ENCODE peak calls at places on chromosomes 6 and 20, in ten cellular contexts. One of them, this sample, is unnamed.

GRCh38 chr6:25286891-25287290 is 7.7 kb downstream of the CARMIL1 start:
- DNase-seq in AML-193: no peak
- DNase-seq in CD4-positive, alpha-beta T cell: no peak
- DNase-seq in Panc1: no peak
- DNase-seq in smooth muscle cell of the brain vasculature: no peak
- DNase-seq in Jurkat, Clone E6-1: no peak
- DNase-seq in stimulated activated CD4-positive, alpha-beta T cell treated with anti-CD3 and anti-CD28 coated beads, Interleukin-12 subunit alpha, Interleukin-12 subunit beta, amount 100 ng/mL, for 48 hours: no peak
- DNase-seq in HTR-8/SVneo: no peak
- DNase-seq in fibroblast of the conjunctiva: no peak
- DNase-seq in stromal cell of bone marrow: no peak
- DNase-seq in this sample: no peak

GRCh38 chr6:56297022-56297995 is 49.9 kb upstream of the COL21A1 start:
- DNase-seq in CD4-positive, alpha-beta T cell: no peak
- DNase-seq in Panc1: no peak
- DNase-seq in stromal cell of bone marrow: no peak
- DNase-seq in HTR-8/SVneo: no peak
- DNase-seq in fibroblast of the conjunctiva: no peak
- DNase-seq in AML-193: no peak
- DNase-seq in stimulated activated CD4-positive, alpha-beta T cell treated with anti-CD3 and anti-CD28 coated beads, Interleukin-12 subunit alpha, Interleukin-12 subunit beta, amount 100 ng/mL, for 48 hours: no peak
- DNase-seq in Jurkat, Clone E6-1: no peak
- DNase-seq in smooth muscle cell of the brain vasculature: no peak
- DNase-seq in this sample: no peak

GRCh38 chr6:33668914-33669313 is 42.6 kb downstream of the UQCC2 start:
- DNase-seq in HTR-8/SVneo: no peak
- DNase-seq in Jurkat, Clone E6-1: no peak
- DNase-seq in Panc1: no peak
- DNase-seq in CD4-positive, alpha-beta T cell: peak
- DNase-seq in fibroblast of the conjunctiva: no peak
- DNase-seq in smooth muscle cell of the brain vasculature: no peak
- DNase-seq in AML-193: no peak
- DNase-seq in stimulated activated CD4-positive, alpha-beta T cell treated with anti-CD3 and anti-CD28 coated beads, Interleukin-12 subunit alpha, Interleukin-12 subunit beta, amount 100 ng/mL, for 48 hours: no peak
- DNase-seq in stromal cell of bone marrow: no peak
- DNase-seq in this sample: no peak

GRCh38 chr6:75590370-75590769 is 11.3 kb upstream of the SENP6 start:
- DNase-seq in CD4-positive, alpha-beta T cell: no peak
- DNase-seq in stimulated activated CD4-positive, alpha-beta T cell treated with anti-CD3 and anti-CD28 coated beads, Interleukin-12 subunit alpha, Interleukin-12 subunit beta, amount 100 ng/mL, for 48 hours: no peak
- DNase-seq in Panc1: no peak
- DNase-seq in stromal cell of bone marrow: no peak
- DNase-seq in Jurkat, Clone E6-1: no peak
- DNase-seq in smooth muscle cell of the brain vasculature: no peak
- DNase-seq in AML-193: no peak
- DNase-seq in fibroblast of the conjunctiva: no peak
- DNase-seq in HTR-8/SVneo: no peak
- DNase-seq in this sample: no peak

GRCh38 chr20:4026093-4026601 is 10.8 kb upstream of the RNF24 start:
- DNase-seq in Jurkat, Clone E6-1: no peak
- DNase-seq in stimulated activated CD4-positive, alpha-beta T cell treated with anti-CD3 and anti-CD28 coated beads, Interleukin-12 subunit alpha, Interleukin-12 subunit beta, amount 100 ng/mL, for 48 hours: no peak
- DNase-seq in AML-193: peak
- DNase-seq in CD4-positive, alpha-beta T cell: no peak
- DNase-seq in HTR-8/SVneo: no peak
- DNase-seq in smooth muscle cell of the brain vasculature: no peak
- DNase-seq in Panc1: no peak
- DNase-seq in fibroblast of the conjunctiva: no peak
- DNase-seq in stromal cell of bone marrow: peak
- DNase-seq in this sample: peak

GRCh38 chr6:47132724-47133123 is 90.6 kb upstream of the ADGRF1 start:
- DNase-seq in CD4-positive, alpha-beta T cell: no peak
- DNase-seq in HTR-8/SVneo: no peak
- DNase-seq in AML-193: no peak
- DNase-seq in stromal cell of bone marrow: no peak
- DNase-seq in stimulated activated CD4-positive, alpha-beta T cell treated with anti-CD3 and anti-CD28 coated beads, Interleukin-12 subunit alpha, Interleukin-12 subunit beta, amount 100 ng/mL, for 48 hours: no peak
- DNase-seq in fibroblast of the conjunctiva: no peak
- DNase-seq in Panc1: no peak
- DNase-seq in smooth muscle cell of the brain vasculature: no peak
- DNase-seq in Jurkat, Clone E6-1: no peak
- DNase-seq in this sample: no peak

GRCh38 chr6:139336488-139336887 is 38.0 kb downstream of the CITED2 start:
- DNase-seq in stimulated activated CD4-positive, alpha-beta T cell treated with anti-CD3 and anti-CD28 coated beads, Interleukin-12 subunit alpha, Interleukin-12 subunit beta, amount 100 ng/mL, for 48 hours: no peak
- DNase-seq in CD4-positive, alpha-beta T cell: no peak
- DNase-seq in HTR-8/SVneo: no peak
- DNase-seq in AML-193: no peak
- DNase-seq in stromal cell of bone marrow: no peak
- DNase-seq in Panc1: no peak
- DNase-seq in fibroblast of the conjunctiva: peak
- DNase-seq in smooth muscle cell of the brain vasculature: no peak
- DNase-seq in Jurkat, Clone E6-1: no peak
- DNase-seq in this sample: no peak

GRCh38 chr6:157328108-157328692 is 4.9 kb upstream of the TMEM242 start:
- DNase-seq in smooth muscle cell of the brain vasculature: no peak
- DNase-seq in CD4-positive, alpha-beta T cell: no peak
- DNase-seq in Jurkat, Clone E6-1: no peak
- DNase-seq in HTR-8/SVneo: no peak
- DNase-seq in Panc1: peak
- DNase-seq in stimulated activated CD4-positive, alpha-beta T cell treated with anti-CD3 and anti-CD28 coated beads, Interleukin-12 subunit alpha, Interleukin-12 subunit beta, amount 100 ng/mL, for 48 hours: no peak
- DNase-seq in AML-193: no peak
- DNase-seq in stromal cell of bone marrow: no peak
- DNase-seq in fibroblast of the conjunctiva: no peak
- DNase-seq in this sample: no peak

GRCh38 chr6:527989-528673 is 128.8 kb downstream of the HUS1B start:
- DNase-seq in AML-193: no peak
- DNase-seq in smooth muscle cell of the brain vasculature: no peak
- DNase-seq in stimulated activated CD4-positive, alpha-beta T cell treated with anti-CD3 and anti-CD28 coated beads, Interleukin-12 subunit alpha, Interleukin-12 subunit beta, amount 100 ng/mL, for 48 hours: no peak
- DNase-seq in stromal cell of bone marrow: no peak
- DNase-seq in HTR-8/SVneo: no peak
- DNase-seq in Jurkat, Clone E6-1: no peak
- DNase-seq in CD4-positive, alpha-beta T cell: no peak
- DNase-seq in Panc1: no peak
- DNase-seq in fibroblast of the conjunctiva: no peak
- DNase-seq in this sample: no peak

GRCh38 chr6:110180228-110181008 is at the start of gene CDC40:
- DNase-seq in HTR-8/SVneo: peak
- DNase-seq in stromal cell of bone marrow: no peak
- DNase-seq in CD4-positive, alpha-beta T cell: peak
- DNase-seq in smooth muscle cell of the brain vasculature: no peak
- DNase-seq in stimulated activated CD4-positive, alpha-beta T cell treated with anti-CD3 and anti-CD28 coated beads, Interleukin-12 subunit alpha, Interleukin-12 subunit beta, amount 100 ng/mL, for 48 hours: no peak
- DNase-seq in fibroblast of the conjunctiva: no peak
- DNase-seq in Jurkat, Clone E6-1: no peak
- DNase-seq in AML-193: no peak
- DNase-seq in Panc1: no peak
- DNase-seq in this sample: no peak

GRCh38 chr20:62141397-62142251 is 1.6 kb downstream of the PSMA7 start:
- DNase-seq in AML-193: peak
- DNase-seq in stimulated activated CD4-positive, alpha-beta T cell treated with anti-CD3 and anti-CD28 coated beads, Interleukin-12 subunit alpha, Interleukin-12 subunit beta, amount 100 ng/mL, for 48 hours: no peak
- DNase-seq in fibroblast of the conjunctiva: no peak
- DNase-seq in stromal cell of bone marrow: no peak
- DNase-seq in HTR-8/SVneo: no peak
- DNase-seq in smooth muscle cell of the brain vasculature: no peak
- DNase-seq in CD4-positive, alpha-beta T cell: no peak
- DNase-seq in Panc1: no peak
- DNase-seq in Jurkat, Clone E6-1: peak
- DNase-seq in this sample: no peak

GRCh38 chr6:105688573-105688972 is 285.7 kb upstream of the PREP start:
- DNase-seq in CD4-positive, alpha-beta T cell: no peak
- DNase-seq in AML-193: no peak
- DNase-seq in HTR-8/SVneo: no peak
- DNase-seq in Panc1: no peak
- DNase-seq in stromal cell of bone marrow: no peak
- DNase-seq in fibroblast of the conjunctiva: no peak
- DNase-seq in smooth muscle cell of the brain vasculature: no peak
- DNase-seq in stimulated activated CD4-positive, alpha-beta T cell treated with anti-CD3 and anti-CD28 coated beads, Interleukin-12 subunit alpha, Interleukin-12 subunit beta, amount 100 ng/mL, for 48 hours: no peak
- DNase-seq in Jurkat, Clone E6-1: peak
- DNase-seq in this sample: no peak

GRCh38 chr6:170224694-170225660 is 65.9 kb downstream of the DLL1 start:
- DNase-seq in fibroblast of the conjunctiva: no peak
- DNase-seq in HTR-8/SVneo: peak
- DNase-seq in AML-193: peak
- DNase-seq in Panc1: no peak
- DNase-seq in CD4-positive, alpha-beta T cell: no peak
- DNase-seq in Jurkat, Clone E6-1: no peak
- DNase-seq in smooth muscle cell of the brain vasculature: no peak
- DNase-seq in stimulated activated CD4-positive, alpha-beta T cell treated with anti-CD3 and anti-CD28 coated beads, Interleukin-12 subunit alpha, Interleukin-12 subunit beta, amount 100 ng/mL, for 48 hours: no peak
- DNase-seq in stromal cell of bone marrow: no peak
- DNase-seq in this sample: no peak

GRCh38 chr6:16670617-16671051 is 90.6 kb downstream of the ATXN1 start:
- DNase-seq in AML-193: no peak
- DNase-seq in stimulated activated CD4-positive, alpha-beta T cell treated with anti-CD3 and anti-CD28 coated beads, Interleukin-12 subunit alpha, Interleukin-12 subunit beta, amount 100 ng/mL, for 48 hours: no peak
- DNase-seq in Jurkat, Clone E6-1: no peak
- DNase-seq in CD4-positive, alpha-beta T cell: no peak
- DNase-seq in smooth muscle cell of the brain vasculature: no peak
- DNase-seq in stromal cell of bone marrow: no peak
- DNase-seq in fibroblast of the conjunctiva: no peak
- DNase-seq in HTR-8/SVneo: no peak
- DNase-seq in Panc1: no peak
- DNase-seq in this sample: no peak

GRCh38 chr6:79546186-79546585 is 9.0 kb upstream of the LCA5 start:
- DNase-seq in AML-193: no peak
- DNase-seq in stromal cell of bone marrow: no peak
- DNase-seq in stimulated activated CD4-positive, alpha-beta T cell treated with anti-CD3 and anti-CD28 coated beads, Interleukin-12 subunit alpha, Interleukin-12 subunit beta, amount 100 ng/mL, for 48 hours: no peak
- DNase-seq in CD4-positive, alpha-beta T cell: no peak
- DNase-seq in Panc1: no peak
- DNase-seq in smooth muscle cell of the brain vasculature: no peak
- DNase-seq in HTR-8/SVneo: no peak
- DNase-seq in fibroblast of the conjunctiva: no peak
- DNase-seq in Jurkat, Clone E6-1: no peak
- DNase-seq in this sample: no peak

GRCh38 chr6:38058022-38058421 is 238.5 kb downstream of the ZFAND3 start:
- DNase-seq in Jurkat, Clone E6-1: peak
- DNase-seq in CD4-positive, alpha-beta T cell: no peak
- DNase-seq in AML-193: no peak
- DNase-seq in Panc1: no peak
- DNase-seq in HTR-8/SVneo: peak
- DNase-seq in stimulated activated CD4-positive, alpha-beta T cell treated with anti-CD3 and anti-CD28 coated beads, Interleukin-12 subunit alpha, Interleukin-12 subunit beta, amount 100 ng/mL, for 48 hours: peak
- DNase-seq in stromal cell of bone marrow: peak
- DNase-seq in smooth muscle cell of the brain vasculature: no peak
- DNase-seq in fibroblast of the conjunctiva: peak
- DNase-seq in this sample: peak

GRCh38 chr20:19497064-19497463 is 261.0 kb upstream of the RIN2 start:
- DNase-seq in CD4-positive, alpha-beta T cell: no peak
- DNase-seq in HTR-8/SVneo: no peak
- DNase-seq in Panc1: no peak
- DNase-seq in fibroblast of the conjunctiva: no peak
- DNase-seq in stimulated activated CD4-positive, alpha-beta T cell treated with anti-CD3 and anti-CD28 coated beads, Interleukin-12 subunit alpha, Interleukin-12 subunit beta, amount 100 ng/mL, for 48 hours: no peak
- DNase-seq in stromal cell of bone marrow: peak
- DNase-seq in Jurkat, Clone E6-1: no peak
- DNase-seq in AML-193: no peak
- DNase-seq in smooth muscle cell of the brain vasculature: no peak
- DNase-seq in this sample: peak

GRCh38 chr6:97111243-97111642 is 171.8 kb downstream of the MMS22L start:
- DNase-seq in fibroblast of the conjunctiva: no peak
- DNase-seq in smooth muscle cell of the brain vasculature: no peak
- DNase-seq in HTR-8/SVneo: no peak
- DNase-seq in Jurkat, Clone E6-1: no peak
- DNase-seq in CD4-positive, alpha-beta T cell: no peak
- DNase-seq in AML-193: no peak
- DNase-seq in stromal cell of bone marrow: no peak
- DNase-seq in stimulated activated CD4-positive, alpha-beta T cell treated with anti-CD3 and anti-CD28 coated beads, Interleukin-12 subunit alpha, Interleukin-12 subunit beta, amount 100 ng/mL, for 48 hours: no peak
- DNase-seq in Panc1: no peak
- DNase-seq in this sample: no peak

GRCh38 chr6:158353851-158354508 is 41.7 kb downstream of the TULP4 start:
- DNase-seq in smooth muscle cell of the brain vasculature: no peak
- DNase-seq in AML-193: no peak
- DNase-seq in Jurkat, Clone E6-1: no peak
- DNase-seq in HTR-8/SVneo: no peak
- DNase-seq in Panc1: no peak
- DNase-seq in stimulated activated CD4-positive, alpha-beta T cell treated with anti-CD3 and anti-CD28 coated beads, Interleukin-12 subunit alpha, Interleukin-12 subunit beta, amount 100 ng/mL, for 48 hours: no peak
- DNase-seq in stromal cell of bone marrow: no peak
- DNase-seq in CD4-positive, alpha-beta T cell: no peak
- DNase-seq in fibroblast of the conjunctiva: peak
- DNase-seq in this sample: no peak

GRCh38 chr6:145372671-145373123 is 362.6 kb downstream of the EPM2A start:
- DNase-seq in HTR-8/SVneo: peak
- DNase-seq in fibroblast of the conjunctiva: no peak
- DNase-seq in CD4-positive, alpha-beta T cell: no peak
- DNase-seq in stromal cell of bone marrow: peak
- DNase-seq in AML-193: no peak
- DNase-seq in Jurkat, Clone E6-1: peak
- DNase-seq in Panc1: no peak
- DNase-seq in smooth muscle cell of the brain vasculature: no peak
- DNase-seq in stimulated activated CD4-positive, alpha-beta T cell treated with anti-CD3 and anti-CD28 coated beads, Interleukin-12 subunit alpha, Interleukin-12 subunit beta, amount 100 ng/mL, for 48 hours: no peak
- DNase-seq in this sample: no peak

GRCh38 chr6:50449128-50449527 is 264.2 kb upstream of the TFAP2D start:
- DNase-seq in stromal cell of bone marrow: no peak
- DNase-seq in fibroblast of the conjunctiva: no peak
- DNase-seq in AML-193: no peak
- DNase-seq in Panc1: no peak
- DNase-seq in Jurkat, Clone E6-1: no peak
- DNase-seq in smooth muscle cell of the brain vasculature: no peak
- DNase-seq in HTR-8/SVneo: no peak
- DNase-seq in CD4-positive, alpha-beta T cell: no peak
- DNase-seq in stimulated activated CD4-positive, alpha-beta T cell treated with anti-CD3 and anti-CD28 coated beads, Interleukin-12 subunit alpha, Interleukin-12 subunit beta, amount 100 ng/mL, for 48 hours: no peak
- DNase-seq in this sample: no peak

GRCh38 chr20:49608752-49609670 is 41.1 kb upstream of the PTGIS start:
- DNase-seq in Jurkat, Clone E6-1: peak
- DNase-seq in HTR-8/SVneo: peak
- DNase-seq in stimulated activated CD4-positive, alpha-beta T cell treated with anti-CD3 and anti-CD28 coated beads, Interleukin-12 subunit alpha, Interleukin-12 subunit beta, amount 100 ng/mL, for 48 hours: no peak
- DNase-seq in smooth muscle cell of the brain vasculature: no peak
- DNase-seq in Panc1: peak
- DNase-seq in AML-193: peak
- DNase-seq in CD4-positive, alpha-beta T cell: peak
- DNase-seq in fibroblast of the conjunctiva: peak
- DNase-seq in stromal cell of bone marrow: no peak
- DNase-seq in this sample: no peak

GRCh38 chr6:6516643-6517042 is 71.9 kb upstream of the LY86 start:
- DNase-seq in HTR-8/SVneo: no peak
- DNase-seq in AML-193: no peak
- DNase-seq in stimulated activated CD4-positive, alpha-beta T cell treated with anti-CD3 and anti-CD28 coated beads, Interleukin-12 subunit alpha, Interleukin-12 subunit beta, amount 100 ng/mL, for 48 hours: no peak
- DNase-seq in fibroblast of the conjunctiva: no peak
- DNase-seq in Panc1: no peak
- DNase-seq in Jurkat, Clone E6-1: no peak
- DNase-seq in stromal cell of bone marrow: no peak
- DNase-seq in smooth muscle cell of the brain vasculature: no peak
- DNase-seq in CD4-positive, alpha-beta T cell: no peak
- DNase-seq in this sample: no peak

GRCh38 chr20:4563534-4563933 is 158.2 kb upstream of the PRND start:
- DNase-seq in HTR-8/SVneo: no peak
- DNase-seq in smooth muscle cell of the brain vasculature: no peak
- DNase-seq in stromal cell of bone marrow: peak
- DNase-seq in fibroblast of the conjunctiva: no peak
- DNase-seq in Panc1: no peak
- DNase-seq in Jurkat, Clone E6-1: peak
- DNase-seq in stimulated activated CD4-positive, alpha-beta T cell treated with anti-CD3 and anti-CD28 coated beads, Interleukin-12 subunit alpha, Interleukin-12 subunit beta, amount 100 ng/mL, for 48 hours: no peak
- DNase-seq in AML-193: peak
- DNase-seq in CD4-positive, alpha-beta T cell: no peak
- DNase-seq in this sample: no peak

This sample was measured in AG09319.